ENCODE peak calls at places on chromosomes 1 and 21, in eight cellular contexts. K is AG10803, Z is aorta, N is HFF-Myc, Q is activated T-cell treated with anti-CD3 and anti-CD28 coated beads for 1 hour, V is T-helper 1 cell, M is lower lobe of right lung, X is psoas muscle. S is an unnamed sample.

GRCh38 chr1:67682659-67683197 is 2.3 kb upstream of the GADD45A start:
- DNase-seq in K (peak; percentile 83), Z (no peak), N (no peak), Q (no peak), V (no peak), M (no peak), X (no peak), S (no peak)

GRCh38 chr1:77828098-77828497 is 48.6 kb downstream of the MIGA1 start:
- DNase-seq in K (no peak), Z (no peak), N (no peak), Q (no peak), V (no peak), M (no peak), X (no peak), S (no peak)

GRCh38 chr1:7290971-7291970 is 479.8 kb upstream of the VAMP3 start:
- DNase-seq in K (peak; percentile 71), Z (no peak), N (no peak), Q (no peak), V (no peak), M (no peak), X (peak; percentile 74), S (no peak)

GRCh38 chr1:243364866-243365265 is 109.0 kb downstream of the SDCCAG8 start:
- DNase-seq in K (no peak), Z (no peak), N (no peak), Q (no peak), V (no peak), M (no peak), X (no peak), S (no peak)

GRCh38 chr1:3139451-3139852 is 70.4 kb downstream of the PRDM16 start:
- DNase-seq in K (no peak), Z (no peak), N (no peak), Q (no peak), V (no peak), M (no peak), X (no peak), S (no peak)

GRCh38 chr21:33232640-33233039 is 2.9 kb downstream of the IFNAR2 start:
- DNase-seq in K (no peak), Z (no peak), N (no peak), Q (no peak), V (no peak), M (no peak), X (no peak), S (no peak)

GRCh38 chr1:234782821-234783220 is 172.8 kb upstream of the IRF2BP2 start:
- DNase-seq in K (no peak), Z (no peak), N (no peak), Q (no peak), V (no peak), M (no peak), X (no peak), S (no peak)

GRCh38 chr1:5911871-5912271 is 80.4 kb downstream of the NPHP4 start:
- DNase-seq in K (no peak), Z (peak; percentile 59), N (no peak), Q (no peak), V (no peak), M (no peak), X (no peak), S (no peak)

GRCh38 chr1:52423771-52424170 is 19.4 kb downstream of the PRPF38A start:
- DNase-seq in K (no peak), Z (no peak), N (no peak), Q (peak; percentile 53), V (peak; percentile 62), M (no peak), X (no peak), S (no peak)